ENCODE peak calls at places on chromosome 15, in four cellular contexts. O is GM12878, P is HepG2, U is K562. L is an unnamed sample.

GRCh38 chr15:88454867-88455810 is 12.0 kb downstream of the MRPL46 start:
- DNase-seq in O (no peak), P (peak; percentile 48), U (peak; percentile 59), L (peak; percentile 71)

GRCh38 chr15:79049416-79049815 is 41.2 kb downstream of the RASGRF1 start:
- DNase-seq in O (no peak), U (no peak), P (no peak), L (no peak)

GRCh38 chr15:39621210-39621609 is 40.3 kb downstream of the THBS1 start:
- DNase-seq in O (no peak), U (no peak), P (no peak), L (no peak)

GRCh38 chr15:72237286-72238224 is 6.6 kb upstream of the PKM start:
- DNase-seq in O (peak; percentile 51), U (peak; percentile 92), P (peak; percentile 85), L (no peak)

GRCh38 chr15:25886498-25887140 is 23.5 kb upstream of the ATP10A start:
- DNase-seq in U (no peak), O (no peak), P (no peak), L (no peak)

GRCh38 chr15:40567111-40567510 is 2.0 kb upstream of the RPUSD2 start:
- DNase-seq in U (peak; percentile 58), O (no peak), P (peak; percentile 58), L (no peak)

GRCh38 chr15:64693134-64693533 is 82.3 kb downstream of the RBPMS2 start:
- DNase-seq in O (no peak), U (no peak), P (peak; percentile 78), L (no peak)

GRCh38 chr15:99324082-99324620 is 72.9 kb downstream of the LRRC28 start:
- DNase-seq in P (no peak), U (no peak), O (peak; percentile 62), L (no peak)

GRCh38 chr15:73051402-73051810 is 857 bp upstream of the NEO1 start:
- DNase-seq in O (no peak), U (no peak), P (no peak), L (no peak)

GRCh38 chr15:75007216-75007615 is 11.9 kb downstream of the SCAMP5 start:
- DNase-seq in P (no peak), U (no peak), O (no peak), L (no peak)

GRCh38 chr15:100880897-100881242 is 1.2 kb downstream of the ALDH1A3 start:
- DNase-seq in U (no peak), O (no peak), P (no peak), L (no peak)

GRCh38 chr15:84731774-84732173 is 15.8 kb upstream of the SEC11A start:
- DNase-seq in O (no peak), P (no peak), U (no peak), L (no peak)

GRCh38 chr15:32042269-32042996 is 12.1 kb downstream of the CHRNA7 start:
- DNase-seq in O (no peak), U (no peak), P (no peak), L (peak; percentile 6)

GRCh38 chr15:60616628-60617027 is 137.7 kb upstream of the ICE2 start:
- DNase-seq in O (no peak), U (no peak), P (no peak), L (no peak)

GRCh38 chr15:64485796-64486195 is 25.4 kb downstream of the ZNF609 start:
- DNase-seq in U (no peak), O (no peak), P (no peak), L (no peak)

GRCh38 chr15:101394056-101394630 is 95.4 kb downstream of the PCSK6 start:
- DNase-seq in P (no peak), O (no peak), U (no peak), L (no peak)

GRCh38 chr15:59299919-59300617 is 72.6 kb downstream of the MYO1E start:
- DNase-seq in P (no peak), O (peak; percentile 97), U (no peak), L (no peak)

GRCh38 chr15:99118801-99119546 is 14.1 kb downstream of the SYNM start:
- DNase-seq in P (no peak), U (no peak), O (no peak), L (no peak)

GRCh38 chr15:81877533-81878227 is 168.1 kb downstream of the MEX3B start:
- DNase-seq in P (no peak), O (no peak), U (no peak), L (peak; percentile 26)

GRCh38 chr15:94615688-94616087 is 384.3 kb downstream of the MCTP2 start:
- DNase-seq in U (no peak), P (no peak), O (no peak), L (no peak)

GRCh38 chr15:66802087-66803001 is 100.3 kb downstream of the SMAD6 start:
- DNase-seq in P (no peak), U (peak; percentile 31), O (no peak), L (no peak)
- TF ChIP-seq FOXM1 in P (no peak), U (no peak), O (no peak), L (no peak)

DNA sequence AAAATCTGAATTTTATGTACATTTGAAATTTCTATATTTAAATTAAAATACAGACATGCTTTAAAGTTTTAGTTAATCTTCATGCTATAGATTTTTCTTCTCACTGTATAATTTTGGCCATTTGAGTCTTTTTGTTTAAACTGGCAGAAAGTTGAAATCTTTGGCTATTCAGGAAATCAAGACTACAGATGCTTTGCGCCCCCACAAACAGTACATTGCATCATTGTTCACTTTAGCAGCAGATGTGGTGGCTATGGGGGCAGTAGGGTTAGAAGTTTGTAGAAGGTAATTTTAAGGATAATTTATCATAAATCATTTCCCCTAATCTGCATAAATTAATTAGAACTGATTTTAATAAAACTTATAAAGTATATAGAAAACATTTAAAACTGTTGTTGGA is 20.9 kb downstream of the SPPL2A start:
- DNase-seq in O (no peak), P (no peak), U (no peak), L (no peak)
- TF ChIP-seq TARDBP in O (no peak), P (no peak), U (no peak), L (no peak)

DNA sequence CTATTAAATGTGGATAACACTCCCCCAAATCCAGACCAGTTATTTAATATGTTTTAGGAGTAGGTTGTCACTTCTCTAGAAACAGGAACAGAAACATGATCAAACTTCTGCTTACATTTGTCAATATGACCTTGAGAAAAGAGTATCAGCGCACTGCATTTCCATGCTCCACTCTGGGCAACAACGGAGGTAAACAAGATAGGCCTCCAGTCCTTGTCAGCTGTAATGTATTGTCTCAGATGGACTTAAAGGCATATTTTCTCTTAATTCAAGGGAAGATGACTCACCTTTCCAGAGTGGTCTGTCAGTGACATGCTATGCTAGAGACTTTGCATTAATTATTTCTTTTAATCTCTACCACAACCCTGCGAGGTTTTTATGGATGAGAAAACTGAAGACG is 51.6 kb upstream of the TCF12 start:
- DNase-seq in O (no peak), U (no peak), P (peak; percentile 5), L (no peak)
- TF ChIP-seq FOXM1 in O (no peak), U (no peak), P (no peak), L (no peak)

GRCh38 chr15:62165029-62165792 is at the start of gene C2CD4B:
- DNase-seq in P (no peak), U (no peak), O (no peak), L (no peak)
- TF ChIP-seq TARDBP in P (no peak), U (no peak), O (no peak), L (no peak)

GRCh38 chr15:27124287-27124830 is 153.4 kb downstream of the GABRG3 start:
- DNase-seq in P (no peak), U (peak; percentile 75), O (no peak), L (no peak)
- TF ChIP-seq FOXM1 in P (no peak), U (no peak), O (no peak), L (no peak)

GRCh38 chr15:29952245-29952644 is 130.0 kb upstream of the TJP1 start:
- DNase-seq in U (no peak), O (no peak), P (no peak), L (no peak)
- TF ChIP-seq TARDBP in U (no peak), O (no peak), P (no peak), L (no peak)

GRCh38 chr15:38514601-38515000 is 50.0 kb downstream of the RASGRP1 start:
- DNase-seq in O (peak; percentile 74), U (no peak), P (no peak), L (no peak)
- TF ChIP-seq FOXM1 in O (no peak), U (no peak), P (no peak), L (no peak)

DNA sequence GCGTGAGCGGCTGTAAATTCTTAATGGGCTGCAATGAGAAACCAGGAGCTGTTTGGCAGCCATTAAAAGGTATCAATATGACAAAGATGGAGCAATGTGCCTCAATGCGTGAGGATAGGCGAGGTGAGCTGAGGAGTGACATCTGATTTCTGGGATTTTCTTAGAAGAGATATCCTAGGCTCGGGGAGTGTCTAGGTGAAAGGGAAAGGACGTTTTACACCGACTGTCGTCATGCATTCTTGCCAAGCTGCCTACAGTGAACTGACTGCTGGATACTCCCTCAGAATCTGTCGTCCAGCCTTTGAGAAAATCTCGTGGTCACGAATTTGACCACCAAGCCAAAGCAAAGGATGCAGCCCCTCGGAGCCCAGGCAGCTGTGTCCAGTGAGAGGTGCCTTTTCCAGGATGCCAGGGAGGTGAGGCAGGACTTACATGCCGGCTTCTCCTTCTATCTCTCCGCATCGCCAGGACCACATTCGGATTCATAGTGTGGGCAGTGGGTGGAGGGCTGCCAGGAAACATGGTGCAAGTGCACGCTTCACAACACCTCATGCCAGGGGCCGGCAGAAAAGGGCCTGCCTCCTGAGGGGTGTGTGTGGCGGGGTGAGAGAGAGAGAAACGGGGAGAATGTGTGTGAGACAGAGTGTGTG is 80.3 kb upstream of the ABHD17C start:
- DNase-seq in P (no peak), U (no peak), O (no peak), L (no peak)
- TF ChIP-seq TARDBP in P (no peak), U (no peak), O (no peak), L (no peak)

DNA sequence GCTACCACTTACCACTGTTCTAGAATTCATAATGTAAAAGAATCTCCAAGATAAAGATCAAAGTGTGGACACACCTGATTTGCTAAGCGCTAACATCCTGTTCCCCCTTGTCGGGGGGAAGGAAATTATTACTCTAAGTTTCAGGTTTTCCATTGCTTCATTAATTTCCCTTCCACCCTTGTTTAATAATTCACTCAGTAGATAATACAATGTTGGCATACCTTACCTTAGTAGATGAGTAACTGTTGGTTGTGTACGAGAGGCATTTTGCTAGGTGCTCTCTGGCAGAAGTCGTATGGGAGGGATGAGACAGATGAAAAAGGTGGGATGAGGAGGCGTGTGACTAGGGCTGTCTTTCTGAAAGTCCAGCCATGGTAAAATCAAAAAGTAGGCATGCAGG is 641.2 kb upstream of the ARRDC4 start:
- DNase-seq in O (no peak), P (no peak), U (no peak), L (no peak)
- TF ChIP-seq FOXM1 in O (no peak), P (no peak), U (no peak), L (no peak)

L was measured in HEK293T.